ENCODE peak calls at places on chromosomes 7 and 10, in nine cellular contexts. P is hypothalamus; T is left cardiac atrium; I is HT1080; D is NCI-H2107; L is activated CD4-positive, CD25-positive, alpha-beta regulatory T cell; Y is adrenal gland; C is AG04450; A is NCI-H1436. J is an unnamed sample.

GRCh38 chr7:105643857-105644256 is 62.6 kb upstream of the EFCAB10 start:
- DNase-seq in P (no peak), T (no peak), I (no peak), D (no peak), L (no peak), Y (no peak), C (no peak), A (no peak), J (no peak)

GRCh38 chr10:69222157-69223027 is 2.3 kb downstream of the HKDC1 start:
- DNase-seq in P (no peak), T (no peak), I (peak; percentile 90), D (peak; percentile 8), L (peak; percentile 35), Y (no peak), C (peak; percentile 27), A (peak; percentile 37), J (no peak)

GRCh38 chr7:73907554-73908122 is 46.7 kb downstream of the TMEM270 start:
- DNase-seq in P (no peak), T (peak; percentile 9), I (no peak), D (no peak), L (no peak), Y (no peak), C (no peak), A (no peak), J (no peak)

GRCh38 chr10:50033481-50033880 is 34.3 kb upstream of the WASHC2A start:
- DNase-seq in P (no peak), T (no peak), I (no peak), D (no peak), L (no peak), Y (no peak), C (peak; percentile 39), A (no peak), J (no peak)

GRCh38 chr7:22124906-22125305 is 179.2 kb upstream of the CDCA7L start:
- DNase-seq in P (no peak), T (no peak), I (no peak), D (no peak), L (no peak), Y (no peak), C (no peak), A (no peak), J (no peak)

GRCh38 chr7:114822844-114823243 is 99.0 kb upstream of the MDFIC start:
- DNase-seq in P (no peak), T (no peak), I (no peak), D (no peak), L (no peak), Y (no peak), C (no peak), A (no peak), J (no peak)

GRCh38 chr7:84822941-84823510 is 363.8 kb downstream of the SEMA3D start:
- DNase-seq in P (no peak), T (no peak), I (no peak), D (no peak), L (no peak), Y (no peak), C (no peak), A (no peak), J (no peak)

GRCh38 chr10:128035557-128035973 is 90.7 kb downstream of the MKI67 start:
- DNase-seq in P (no peak), T (peak; percentile 60), I (peak; percentile 37), D (no peak), L (peak; percentile 48), Y (no peak), C (no peak), A (no peak), J (peak; percentile 80)

GRCh38 chr10:11156480-11156879 is 138.8 kb downstream of the CELF2 start:
- DNase-seq in P (no peak), T (no peak), I (peak; percentile 40), D (no peak), L (no peak), Y (no peak), C (no peak), A (no peak), J (no peak)

GRCh38 chr10:26407406-26407969 is 30.7 kb upstream of the APBB1IP start:
- DNase-seq in P (no peak), T (no peak), I (peak; percentile 94), D (no peak), L (no peak), Y (no peak), C (no peak), A (no peak), J (no peak)

GRCh38 chr10:78301891-78302738 is 268.5 kb downstream of the RPS24 start:
- DNase-seq in P (no peak), T (no peak), I (no peak), D (no peak), L (no peak), Y (no peak), C (no peak), A (no peak), J (no peak)

GRCh38 chr10:60422809-60423208 is 33.1 kb upstream of the ANK3 start:
- DNase-seq in P (no peak), T (no peak), I (no peak), D (no peak), L (no peak), Y (no peak), C (no peak), A (no peak), J (no peak)

GRCh38 chr7:68244411-68244810 is 1247.8 kb downstream of the TYW1 start:
- DNase-seq in P (no peak), T (no peak), I (no peak), D (no peak), L (no peak), Y (no peak), C (no peak), A (no peak), J (no peak)

GRCh38 chr7:44273681-44274622 is 51.4 kb downstream of the CAMK2B start:
- DNase-seq in P (no peak), T (peak; percentile 3), I (no peak), D (no peak), L (no peak), Y (no peak), C (no peak), A (no peak), J (no peak)

J was measured in head of caudate nucleus.